ENCODE peak calls at places on chromosomes 2 and 18, in nine cellular contexts. G, N, D, T, I, R, W, Z and Q are unnamed samples.

GRCh38 chr18:8778824-8779223 is 73.5 kb downstream of the MTCL1 start:
- DNase-seq in G (no peak), N (no peak), D (no peak), T (no peak), I (no peak), R (no peak), W (no peak), Z (no peak), Q (no peak)

GRCh38 chr2:38446418-38446817 is 69.3 kb upstream of the ATL2 start:
- DNase-seq in G (no peak), N (no peak), D (no peak), T (no peak), I (no peak), R (no peak), W (peak), Z (no peak), Q (peak)

GRCh38 chr2:64751286-64752260 is 97.9 kb upstream of the SERTAD2 start:
- DNase-seq in G (peak), N (peak), D (peak), T (peak), I (peak), R (no peak), W (peak), Z (peak), Q (peak)

GRCh38 chr18:46301571-46301970 is 197.4 kb downstream of the HAUS1 start:
- DNase-seq in G (no peak), N (no peak), D (no peak), T (no peak), I (no peak), R (no peak), W (no peak), Z (no peak), Q (no peak)

GRCh38 chr2:43131051-43131889 is 95.1 kb downstream of the ZFP36L2 start:
- DNase-seq in G (peak), N (peak), D (peak), T (peak), I (peak), R (peak), W (peak), Z (peak), Q (peak)

GRCh38 chr2:127407091-127407490 is 11.1 kb upstream of the PROC start:
- DNase-seq in G (no peak), N (no peak), D (no peak), T (peak), I (no peak), R (no peak), W (no peak), Z (no peak), Q (no peak)

GRCh38 chr18:58394046-58394445 is 234.8 kb downstream of the ALPK2 start:
- DNase-seq in G (no peak), N (no peak), D (no peak), T (no peak), I (no peak), R (no peak), W (no peak), Z (no peak), Q (peak)

GRCh38 chr2:231457101-231457500 is 7.2 kb downstream of the NCL start:
- DNase-seq in G (no peak), N (no peak), D (no peak), T (no peak), I (no peak), R (no peak), W (no peak), Z (peak), Q (no peak)

GRCh38 chr2:96159084-96159830 is 14.0 kb upstream of the DUSP2 start:
- DNase-seq in G (no peak), N (no peak), D (no peak), T (peak), I (no peak), R (peak), W (no peak), Z (no peak), Q (peak)

GRCh38 chr2:17482651-17483050 is 35.6 kb downstream of the RAD51AP2 start:
- DNase-seq in G (no peak), N (no peak), D (no peak), T (no peak), I (no peak), R (no peak), W (peak), Z (no peak), Q (no peak)

GRCh38 chr2:8849322-8849721 is 11.9 kb upstream of the KIDINS220 start:
- DNase-seq in G (no peak), N (no peak), D (no peak), T (no peak), I (peak), R (no peak), W (peak), Z (no peak), Q (peak)

GRCh38 chr2:170714156-170715061 is 728 bp upstream of the SP5 start:
- DNase-seq in G (peak), N (peak), D (peak), T (peak), I (no peak), R (no peak), W (peak), Z (peak), Q (peak)

GRCh38 chr2:23691106-23691470 is 235.8 kb downstream of the ATAD2B start:
- DNase-seq in G (no peak), N (no peak), D (no peak), T (no peak), I (no peak), R (no peak), W (no peak), Z (no peak), Q (no peak)

GRCh38 chr2:10234013-10234306 is 68.7 kb upstream of the HPCAL1 start:
- DNase-seq in G (no peak), N (no peak), D (no peak), T (no peak), I (no peak), R (no peak), W (no peak), Z (no peak), Q (no peak)

GRCh38 chr2:77507657-77508056 is 14.5 kb downstream of the LRRTM4 start:
- DNase-seq in G (no peak), N (no peak), D (no peak), T (no peak), I (no peak), R (no peak), W (no peak), Z (no peak), Q (no peak)

GRCh38 chr2:28436525-28437051 is 43.9 kb downstream of the FOSL2 start:
- DNase-seq in G (no peak), N (peak), D (peak), T (no peak), I (no peak), R (no peak), W (no peak), Z (peak), Q (no peak)

GRCh38 chr2:212330263-212330662 is 208.3 kb downstream of the ERBB4 start:
- DNase-seq in G (no peak), N (no peak), D (no peak), T (no peak), I (no peak), R (no peak), W (no peak), Z (no peak), Q (no peak)

GRCh38 chr2:193584001-193584400 is 1389.3 kb upstream of the TMEFF2 start:
- DNase-seq in G (peak), N (peak), D (no peak), T (no peak), I (no peak), R (no peak), W (peak), Z (peak), Q (no peak)

GRCh38 chr2:202193881-202194353 is 44.5 kb downstream of the SUMO1 start:
- DNase-seq in G (no peak), N (no peak), D (no peak), T (no peak), I (peak), R (no peak), W (no peak), Z (no peak), Q (no peak)

GRCh38 chr2:194867328-194867727 is 789.7 kb upstream of the SLC39A10 start:
- DNase-seq in G (no peak), N (no peak), D (peak), T (no peak), I (peak), R (no peak), W (peak), Z (peak), Q (peak)

GRCh38 chr2:58739033-58739432 is 497.9 kb upstream of the FANCL start:
- DNase-seq in G (no peak), N (no peak), D (peak), T (no peak), I (no peak), R (no peak), W (no peak), Z (no peak), Q (no peak)

GRCh38 chr2:26469092-26469710 is 8.7 kb downstream of the OTOF start:
- DNase-seq in G (peak), N (peak), D (peak), T (peak), I (peak), R (peak), W (peak), Z (peak), Q (peak)

GRCh38 chr2:239159476-239159911 is 241.3 kb downstream of the HDAC4 start:
- DNase-seq in G (no peak), N (no peak), D (no peak), T (no peak), I (no peak), R (peak), W (no peak), Z (no peak), Q (no peak)

GRCh38 chr2:147792966-147793617 is 51.7 kb upstream of the ACVR2A start:
- DNase-seq in G (no peak), N (no peak), D (no peak), T (no peak), I (peak), R (no peak), W (peak), Z (no peak), Q (peak)

GRCh38 chr2:240972636-240973521 is 25.5 kb upstream of the SNED1 start:
- DNase-seq in G (no peak), N (no peak), D (peak), T (no peak), I (peak), R (peak), W (peak), Z (peak), Q (peak)